ENCODE peak calls at places on chromosomes 11 and 22, in eight cellular contexts. L is amygdala; K is NB4; P is stimulated activated CD8-positive, alpha-beta memory T cell treated with anti-CD3 and anti-CD28 coated beads, Interleukin-15, amount 100 ng/mL, for 1 hour; S is HFF-Myc; I is NCI-H1105 treated with DMSO at 0.1 percent for 48 hours; X is activated gamma-delta T cell treated with Interleukin-2 at 50 U/mL for 16 hours; A is astrocyte of the cerebellum. H is an unnamed sample.

GRCh38 chr22:38448945-38449745 is 5.9 kb downstream of the KCNJ4 start:
- DNase-seq in L (no peak), K (no peak), P (no peak), S (no peak), I (no peak), X (no peak), A (no peak), H (no peak)

GRCh38 chr11:119759324-119759723 is 30.3 kb upstream of the NECTIN1 start:
- DNase-seq in L (no peak), K (peak), P (no peak), S (peak), I (no peak), X (no peak), A (peak), H (no peak)

GRCh38 chr11:116173506-116173905 is 599.3 kb downstream of the BUD13 start:
- DNase-seq in L (no peak), K (no peak), P (no peak), S (no peak), I (no peak), X (no peak), A (no peak), H (no peak)

GRCh38 chr11:79237676-79238075 is 203.2 kb downstream of the TENM4 start:
- DNase-seq in L (no peak), K (no peak), P (no peak), S (peak), I (no peak), X (no peak), A (peak), H (no peak)

GRCh38 chr22:33825761-33826160 is 94.5 kb downstream of the LARGE1 start:
- DNase-seq in L (no peak), K (no peak), P (no peak), S (no peak), I (no peak), X (no peak), A (no peak), H (no peak)

GRCh38 chr11:12806113-12806512 is 131.9 kb downstream of the TEAD1 start:
- DNase-seq in L (no peak), K (no peak), P (no peak), S (no peak), I (no peak), X (no peak), A (no peak), H (no peak)

GRCh38 chr11:12088531-12088930 is 21.9 kb upstream of the MICAL2 start:
- DNase-seq in L (no peak), K (no peak), P (no peak), S (no peak), I (no peak), X (no peak), A (no peak), H (no peak)

GRCh38 chr11:79185351-79185750 is 255.5 kb downstream of the TENM4 start:
- DNase-seq in L (no peak), K (no peak), P (no peak), S (no peak), I (peak), X (no peak), A (no peak), H (no peak)

GRCh38 chr11:1817511-1817910 is 17.3 kb upstream of the SYT8 start:
- DNase-seq in L (no peak), K (no peak), P (no peak), S (no peak), I (no peak), X (no peak), A (no peak), H (no peak)

GRCh38 chr11:108881136-108881535 is 216.3 kb downstream of the DDX10 start:
- DNase-seq in L (no peak), K (no peak), P (no peak), S (no peak), I (no peak), X (no peak), A (no peak), H (no peak)

GRCh38 chr11:26753738-26754504 is 32.1 kb upstream of the SLC5A12 start:
- DNase-seq in L (no peak), K (peak), P (no peak), S (peak), I (peak), X (no peak), A (peak), H (no peak)

GRCh38 chr11:130441726-130442125 is 6.7 kb upstream of the ADAMTS15 start:
- DNase-seq in L (no peak), K (no peak), P (no peak), S (no peak), I (no peak), X (no peak), A (no peak), H (no peak)

GRCh38 chr11:74417379-74417804 is 19.2 kb upstream of the PGM2L1 start:
- DNase-seq in L (no peak), K (no peak), P (no peak), S (peak), I (peak), X (no peak), A (peak), H (no peak)